ENCODE peak calls at places on chromosomes 11 and 22, in five cellular contexts. B, J, K, X and Y are unnamed samples. For H3K27me3 and H3K9me3, the result is how much of the 10 kb centered on the place peaks cover.

GRCh38 chr22:46369716-46370583 is 34.4 kb downstream of the TRMU start:
- DNase-seq in B (no peak), J (no peak), K (no peak), X (no peak), Y (no peak)

GRCh38 chr11:832529-833113 is at the start of gene CD151:
- DNase-seq in B (peak), J (peak), K (no peak), X (peak), Y (peak)

GRCh38 chr11:119423459-119424254 is 685 bp upstream of the THY1 start:
- DNase-seq in B (no peak), J (no peak), K (no peak), X (no peak), Y (no peak)

GRCh38 chr11:66123902-66124301 is 53.8 kb downstream of the PACS1 start:
- DNase-seq in B (no peak), J (no peak), K (no peak), X (no peak), Y (no peak)

GRCh38 chr11:112100457-112100856 is 13.8 kb downstream of the SDHD start:
- DNase-seq in B (no peak), J (no peak), K (no peak), X (no peak), Y (no peak)

GRCh38 chr11:26992031-26992541 is 1.8 kb upstream of the FIBIN start:
- DNase-seq in B (no peak), J (no peak), K (no peak), X (no peak), Y (no peak)

GRCh38 chr11:122743949-122744876 is 88.7 kb downstream of the UBASH3B start:
- DNase-seq in B (peak), J (peak), K (no peak), X (no peak), Y (peak)

GRCh38 chr22:18079706-18080230 is 2.0 kb downstream of the PEX26 start:
- DNase-seq in B (no peak), J (no peak), K (no peak), X (no peak), Y (no peak)

GRCh38 chr11:123308077-123308476 is 113.0 kb upstream of the CLMP start:
- DNase-seq in B (peak), J (no peak), K (no peak), X (no peak), Y (no peak)

GRCh38 chr11:61107888-61108287 is 5.6 kb downstream of the CD5 start:
- DNase-seq in B (no peak), J (peak), K (no peak), X (no peak), Y (no peak)

GRCh38 chr22:19892925-19893324 is 38.3 kb upstream of the GNB1L start:
- DNase-seq in B (no peak), J (no peak), K (no peak), X (no peak), Y (no peak)

GRCh38 chr11:111870522-111870886 is 877 bp downstream of the ALG9 start:
- DNase-seq in B (no peak), J (no peak), K (no peak), X (no peak), Y (no peak)

GRCh38 chr11:62552465-62552782 is 5.8 kb upstream of the AHNAK start:
- DNase-seq in B (no peak), J (no peak), K (no peak), X (no peak), Y (peak)

GRCh38 chr11:6625156-6625831 is 6.1 kb upstream of the TPP1 start:
- DNase-seq in B (no peak), J (peak), K (peak), X (no peak), Y (no peak)

GRCh38 chr11:93518081-93518480 is 25.1 kb downstream of the SMCO4 start:
- DNase-seq in B (no peak), J (no peak), K (no peak), X (no peak), Y (no peak)

GRCh38 chr11:120738516-120739046 is 227.0 kb downstream of the GRIK4 start:
- DNase-seq in B (no peak), J (no peak), K (no peak), X (no peak), Y (no peak)

GRCh38 chr11:58575377-58576020 is at the start of gene LPXN:
- DNase-seq in B (peak), J (peak), K (no peak), X (no peak), Y (no peak)

GRCh38 chr11:45816614-45817013 is 11.7 kb downstream of the SLC35C1 start:
- DNase-seq in B (no peak), J (no peak), K (no peak), X (no peak), Y (peak)

GRCh38 chr11:100870138-100870537 is 183.1 kb downstream of the ARHGAP42 start:
- DNase-seq in B (no peak), J (no peak), K (no peak), X (no peak), Y (no peak)

GRCh38 chr11:107696140-107696539 is 15.7 kb downstream of the SLN start:
- DNase-seq in B (peak), J (no peak), K (no peak), X (no peak), Y (no peak)

GRCh38 chr11:130478204-130478701 is 29.8 kb downstream of the ADAMTS15 start:
- DNase-seq in B (peak), J (no peak), K (no peak), X (no peak), Y (peak)

GRCh38 chr11:62547691-62548281 is 1.2 kb upstream of the AHNAK start:
- DNase-seq in B (peak), J (no peak), K (peak), X (no peak), Y (no peak)

DNA sequence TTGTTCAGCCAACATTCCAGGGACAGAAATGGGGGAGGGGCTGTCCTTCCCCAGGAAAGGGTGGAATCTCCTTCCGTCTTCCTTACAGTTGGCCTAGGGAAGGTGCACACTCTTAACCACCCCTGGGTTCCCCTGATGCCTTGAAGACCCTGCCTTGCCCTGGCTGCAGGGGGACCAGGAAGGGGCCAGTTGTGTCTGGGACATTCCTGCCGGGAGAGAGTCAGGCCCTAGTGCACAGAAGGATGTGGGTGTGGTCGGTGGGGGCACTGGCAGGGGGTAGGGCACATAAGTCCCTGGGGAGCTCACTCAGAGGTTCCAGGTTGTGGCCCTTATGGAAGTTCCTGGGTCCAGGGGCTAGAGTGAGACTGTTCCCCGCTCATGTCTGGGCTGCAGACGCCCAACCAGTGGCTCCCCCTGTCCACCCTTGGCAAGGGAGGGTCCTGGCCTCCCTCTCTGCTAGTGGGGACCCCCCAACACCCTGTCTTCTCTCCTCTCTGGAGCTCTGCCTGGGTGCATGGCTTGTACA is 2.1 kb upstream of the APOBEC3A start:
- DNase-seq in B (no peak), J (no peak), K (no peak), X (no peak), Y (no peak)
- H3K4me3 ChIP-seq in B (no peak), J (no peak), K (no peak), X (no peak), Y (no peak)

GRCh38 chr22:22700631-22701030 is 56.2 kb downstream of the GGTLC2 start:
- DNase-seq in B (no peak), J (no peak), K (no peak), X (no peak), Y (peak)
- H3K27me3 ChIP-seq in B (under half), J (under half), K (under half), X (under half), Y (under half)

DNA sequence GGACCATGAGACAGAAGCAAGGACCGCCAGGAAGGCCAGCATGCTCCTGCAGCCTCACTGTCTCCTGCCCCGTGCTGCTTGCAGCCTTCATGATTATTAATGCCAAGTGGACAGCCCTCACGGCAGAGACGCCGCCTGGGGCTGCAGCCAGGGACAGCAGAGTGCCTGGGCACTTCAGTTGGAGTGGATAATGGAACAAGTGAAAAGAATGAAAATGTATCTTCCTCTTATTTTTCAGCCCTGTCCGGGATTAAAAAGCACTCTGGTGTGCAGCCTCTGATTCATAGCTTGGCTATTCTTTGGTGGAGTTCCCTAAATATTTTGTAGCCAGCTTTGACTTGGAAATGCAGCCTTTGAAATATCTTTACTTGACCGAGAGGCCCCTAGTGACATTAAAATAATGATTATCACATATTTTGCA is 1404.2 kb downstream of the BRD1 start:
- DNase-seq in B (no peak), J (no peak), K (no peak), X (no peak), Y (no peak)
- H3K9me3 ChIP-seq in B (under half), J (under half), K (under half), X (under half), Y (under half)

DNA sequence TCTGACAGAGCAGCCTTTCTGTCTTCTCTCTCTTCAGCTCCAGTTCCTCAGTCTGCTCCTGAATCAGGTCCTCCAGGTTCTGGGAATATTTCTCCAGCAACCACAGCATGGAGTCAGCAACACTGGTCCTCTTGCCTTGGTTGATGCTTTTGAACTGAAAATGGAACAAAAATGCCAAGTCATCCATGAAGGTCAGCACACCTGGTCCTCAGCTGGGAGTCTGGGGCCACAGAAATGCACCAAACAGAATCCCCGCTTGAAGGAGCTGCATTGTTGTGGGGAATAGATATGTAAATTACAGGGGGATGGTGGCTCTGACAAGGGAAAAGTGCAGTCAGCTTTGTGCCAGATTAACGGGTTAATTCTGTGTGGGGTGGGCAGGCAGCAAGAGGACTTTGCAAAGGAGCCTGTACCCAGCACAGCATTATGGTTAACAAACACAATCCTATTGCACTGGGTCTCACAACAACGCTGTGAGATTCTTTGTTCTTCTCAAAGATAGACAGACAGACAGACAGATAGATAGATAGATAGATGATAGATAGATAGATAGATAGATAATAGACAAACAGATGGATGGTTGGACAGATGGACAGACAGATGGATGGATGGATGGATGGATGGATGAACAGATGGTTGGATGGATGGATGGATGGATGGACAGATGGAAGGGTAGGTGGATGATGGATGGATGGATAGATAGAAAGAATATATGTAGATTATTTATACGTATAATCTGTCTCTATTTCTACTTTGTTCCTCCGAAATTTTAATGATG is 33.8 kb upstream of the LRRC32 start:
- DNase-seq in B (no peak), J (no peak), K (no peak), X (no peak), Y (no peak)
- H3K4me3 ChIP-seq in B (no peak), J (no peak), K (no peak), X (no peak), Y (no peak)

GRCh38 chr11:70145841-70146240 is 57.3 kb upstream of the FADD start:
- DNase-seq in B (no peak), J (no peak), K (no peak), X (no peak), Y (no peak)

GRCh38 chr11:70142171-70142875 is 60.8 kb upstream of the FADD start:
- DNase-seq in B (no peak), J (no peak), K (no peak), X (no peak), Y (peak)

GRCh38 chr11:70145025-70145529 is 58.0 kb upstream of the FADD start:
- DNase-seq in B (no peak), J (no peak), K (no peak), X (no peak), Y (no peak)

GRCh38 chr11:70146309-70146708 is 56.8 kb upstream of the FADD start:
- DNase-seq in B (no peak), J (no peak), K (no peak), X (no peak), Y (no peak)

DNA sequence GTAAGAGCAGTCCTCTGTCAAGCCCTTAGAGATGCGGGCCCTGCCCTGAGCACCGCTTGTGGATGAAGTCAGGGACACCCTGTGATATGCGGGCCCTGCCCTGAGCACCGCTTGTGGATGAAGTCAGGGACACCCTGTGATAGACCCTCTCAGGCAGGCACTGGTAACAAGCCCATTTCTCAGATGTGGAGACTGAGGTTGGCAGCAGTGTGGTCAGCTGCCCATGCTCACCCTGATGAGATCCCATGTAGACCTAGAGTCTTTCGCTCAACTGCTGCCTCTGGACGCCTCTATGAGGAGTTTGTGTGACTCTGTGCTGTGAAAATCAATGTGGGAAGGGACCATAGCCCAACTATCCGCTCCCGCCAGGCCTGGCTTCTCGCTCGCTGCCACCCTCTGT is 58.8 kb upstream of the FADD start:
- DNase-seq in B (no peak), J (no peak), K (no peak), X (no peak), Y (no peak)
- H3K27me3 ChIP-seq in B (under half), J (under half), K (under half), X (under half), Y (under half)

DNA sequence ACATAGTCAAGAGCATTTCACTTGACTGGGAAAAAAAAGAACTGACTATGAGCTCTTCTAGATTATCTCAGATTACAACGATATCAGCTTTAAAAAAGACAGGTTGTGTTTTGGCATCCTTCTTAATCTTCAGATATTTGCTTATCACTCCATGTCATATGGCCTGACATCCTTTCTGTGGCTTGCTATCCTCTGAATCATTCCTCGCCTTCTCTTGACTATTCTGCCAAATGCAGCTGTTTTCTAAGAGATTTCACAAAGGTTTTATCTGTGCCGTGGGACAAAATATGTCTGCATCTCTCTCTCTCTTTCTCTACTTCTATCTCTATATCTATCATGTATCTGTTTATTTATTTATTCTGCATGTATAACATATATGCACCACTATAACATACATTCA is 746.1 kb downstream of the CNTN5 start:
- DNase-seq in B (no peak), J (no peak), K (no peak), X (no peak), Y (no peak)
- H3K9me3 ChIP-seq in B (under half), J (under half), K (under half), X (under half), Y (under half)

GRCh38 chr22:41969110-41969646 is at the start of gene SEPTIN3:
- DNase-seq in B (no peak), J (no peak), K (no peak), X (no peak), Y (peak)
- H3K4me3 ChIP-seq in B (no peak), J (no peak), K (no peak), X (no peak), Y (no peak)

GRCh38 chr11:57490456-57491248 is 24.9 kb downstream of the SLC43A1 start:
- DNase-seq in B (no peak), J (no peak), K (no peak), X (no peak), Y (no peak)
- H3K27me3 ChIP-seq in B (under half), J (under half), K (under half), X (under half), Y (under half)

DNA sequence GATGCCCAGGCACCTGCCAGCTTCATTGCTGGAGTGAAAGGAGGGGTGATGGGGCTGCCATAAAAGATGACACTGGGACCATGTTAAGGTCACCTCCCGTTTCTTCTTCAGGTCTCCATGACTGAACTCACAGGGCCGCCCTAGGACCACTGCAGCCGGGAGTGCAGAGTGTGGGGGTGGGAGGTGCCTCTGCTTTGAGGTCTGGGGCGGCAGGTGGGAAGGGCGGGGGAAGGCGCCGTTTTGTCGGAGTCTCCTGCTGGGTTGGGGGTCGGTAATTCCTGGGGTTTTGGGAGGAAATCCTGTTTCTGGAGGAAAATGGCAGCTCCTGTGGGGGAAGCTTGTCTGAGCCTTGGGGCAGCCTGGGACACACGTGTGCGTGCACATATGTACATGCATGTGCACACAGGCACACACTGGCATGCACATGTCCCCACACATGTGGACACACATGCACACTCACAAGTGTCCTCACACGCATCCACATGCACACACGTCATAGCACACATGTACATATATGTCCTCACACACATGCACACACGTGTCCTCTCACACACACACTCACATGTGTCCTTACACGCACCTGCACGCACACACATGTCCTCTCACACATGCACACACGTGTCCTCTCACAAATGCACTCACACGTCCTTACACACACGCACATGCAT is 990.9 kb downstream of the BRD1 start:
- DNase-seq in B (no peak), J (no peak), K (no peak), X (peak), Y (no peak)
- H3K9me3 ChIP-seq in B (under half), J (under half), K (under half), X (under half), Y (under half)